ENCODE peak calls at places on chromosomes 13 and 19, in five cellular contexts. D, C, Y, I and A are unnamed samples.
A peak's percentile ranks its signal among the peaks of the same experiment; 100 is the strongest.

GRCh38 chr13:87536499-87536898 is 134.7 kb upstream of the SLITRK5 start:
- DNase-seq in D (no peak), C (no peak), Y (no peak), I (peak; percentile 64), A (no peak)

GRCh38 chr19:7924241-7924640 is 1.7 kb downstream of the CTXN1 start:
- DNase-seq in D (no peak), C (no peak), Y (no peak), I (no peak), A (no peak)

GRCh38 chr13:106232680-106233079 is 302.8 kb downstream of the EFNB2 start:
- DNase-seq in D (no peak), C (no peak), Y (no peak), I (no peak), A (no peak)

GRCh38 chr19:7874080-7874856 is at the start of gene PRR36:
- DNase-seq in D (no peak), C (no peak), Y (peak; percentile 79), I (no peak), A (no peak)

GRCh38 chr19:33405491-33406461 is 32.3 kb downstream of the CEBPG start:
- DNase-seq in D (no peak), C (no peak), Y (no peak), I (no peak), A (no peak)

GRCh38 chr13:35818577-35819165 is 312.5 kb downstream of the DCLK1 start:
- DNase-seq in D (peak; percentile 60), C (no peak), Y (peak; percentile 20), I (peak; percentile 30), A (peak; percentile 13)

GRCh38 chr13:29577135-29578051 is 18.1 kb downstream of the SLC7A1 start:
- DNase-seq in D (peak; percentile 38), C (no peak), Y (no peak), I (no peak), A (no peak)

GRCh38 chr13:113009743-113010509 is 40.9 kb downstream of the MCF2L start:
- DNase-seq in D (no peak), C (no peak), Y (no peak), I (no peak), A (no peak)

GRCh38 chr19:16216744-16217670 is 19.3 kb downstream of the AP1M1 start:
- DNase-seq in D (no peak), C (no peak), Y (no peak), I (no peak), A (no peak)

GRCh38 chr19:55527197-55528029 is 9.5 kb downstream of the SBK2 start:
- DNase-seq in D (no peak), C (no peak), Y (no peak), I (no peak), A (no peak)

GRCh38 chr19:15562861-15563260 is 52.2 kb upstream of the CYP4F8 start:
- DNase-seq in D (peak; percentile 4), C (no peak), Y (no peak), I (no peak), A (peak; percentile 26)

GRCh38 chr13:31154939-31155338 is 6.8 kb downstream of the HSPH1 start:
- DNase-seq in D (peak; percentile 65), C (no peak), Y (no peak), I (no peak), A (no peak)

GRCh38 chr13:79246575-79246949 is 159.5 kb downstream of the RBM26 start:
- DNase-seq in D (no peak), C (no peak), Y (no peak), I (no peak), A (no peak)

GRCh38 chr13:79062291-79062690 is 343.8 kb downstream of the RBM26 start:
- DNase-seq in D (no peak), C (no peak), Y (no peak), I (no peak), A (no peak)

GRCh38 chr19:10747271-10747670 is 29.4 kb downstream of the DNM2 start:
- DNase-seq in D (no peak), C (peak; percentile 90), Y (no peak), I (no peak), A (no peak)

GRCh38 chr19:42420055-42420544 is 7.1 kb downstream of the LIPE start:
- DNase-seq in D (peak; percentile 78), C (peak; percentile 69), Y (no peak), I (peak; percentile 28), A (peak; percentile 87)

GRCh38 chr19:36579255-36579654 is 6.2 kb upstream of the ZNF529 start:
- DNase-seq in D (no peak), C (no peak), Y (no peak), I (no peak), A (no peak)

GRCh38 chr13:28603033-28603664 is 55.8 kb upstream of the POMP start:
- DNase-seq in D (peak; percentile 41), C (no peak), Y (no peak), I (no peak), A (no peak)

GRCh38 chr13:110258876-110259631 is 47.9 kb downstream of the COL4A1 start:
- DNase-seq in D (no peak), C (no peak), Y (no peak), I (peak; percentile 54), A (peak; percentile 23)

GRCh38 chr19:40739871-40740703 is 10.2 kb downstream of the ACTMAP start:
- DNase-seq in D (no peak), C (no peak), Y (no peak), I (no peak), A (no peak)

GRCh38 chr13:110539894-110540293 is 21.6 kb downstream of the RAB20 start:
- DNase-seq in D (no peak), C (no peak), Y (no peak), I (no peak), A (no peak)

GRCh38 chr13:66071018-66071417 is 1159.1 kb downstream of the PCDH9 start:
- DNase-seq in D (no peak), C (no peak), Y (no peak), I (no peak), A (no peak)

GRCh38 chr19:5397804-5398692 is 57.2 kb upstream of the ZNRF4 start:
- DNase-seq in D (no peak), C (no peak), Y (peak; percentile 81), I (no peak), A (no peak)

GRCh38 chr13:91400094-91400462 is 1.7 kb downstream of the GPC5 start:
- DNase-seq in D (no peak), C (no peak), Y (no peak), I (no peak), A (no peak)

GRCh38 chr13:23651439-23651838 is 81.2 kb downstream of the TNFRSF19 start:
- DNase-seq in D (no peak), C (no peak), Y (no peak), I (no peak), A (no peak)

GRCh38 chr13:50664961-50665360 is 178.5 kb downstream of the DLEU7 start:
- DNase-seq in D (no peak), C (no peak), Y (no peak), I (no peak), A (no peak)

GRCh38 chr19:55452381-55453325 is 8.8 kb downstream of the ISOC2 start:
- DNase-seq in D (peak; percentile 79), C (peak; percentile 63), Y (peak; percentile 92), I (peak; percentile 73), A (peak; percentile 40)

GRCh38 chr19:10808937-10809655 is 26.9 kb downstream of the TMED1 start:
- DNase-seq in D (peak; percentile 21), C (no peak), Y (no peak), I (peak; percentile 56), A (peak; percentile 72)

GRCh38 chr19:16319466-16319865 is 5.2 kb upstream of the KLF2 start:
- DNase-seq in D (peak; percentile 49), C (no peak), Y (no peak), I (peak; percentile 59), A (no peak)

GRCh38 chr13:26310470-26310869 is 56.5 kb downstream of the CDK8 start:
- DNase-seq in D (no peak), C (no peak), Y (no peak), I (no peak), A (no peak)

GRCh38 chr19:13742756-13743155 is 21.6 kb upstream of the MRI1 start:
- DNase-seq in D (peak; percentile 63), C (no peak), Y (no peak), I (peak; percentile 16), A (peak; percentile 25)

GRCh38 chr13:21075303-21076264 is 14.2 kb upstream of the LATS2 start:
- DNase-seq in D (no peak), C (no peak), Y (no peak), I (peak; percentile 42), A (no peak)

DNA sequence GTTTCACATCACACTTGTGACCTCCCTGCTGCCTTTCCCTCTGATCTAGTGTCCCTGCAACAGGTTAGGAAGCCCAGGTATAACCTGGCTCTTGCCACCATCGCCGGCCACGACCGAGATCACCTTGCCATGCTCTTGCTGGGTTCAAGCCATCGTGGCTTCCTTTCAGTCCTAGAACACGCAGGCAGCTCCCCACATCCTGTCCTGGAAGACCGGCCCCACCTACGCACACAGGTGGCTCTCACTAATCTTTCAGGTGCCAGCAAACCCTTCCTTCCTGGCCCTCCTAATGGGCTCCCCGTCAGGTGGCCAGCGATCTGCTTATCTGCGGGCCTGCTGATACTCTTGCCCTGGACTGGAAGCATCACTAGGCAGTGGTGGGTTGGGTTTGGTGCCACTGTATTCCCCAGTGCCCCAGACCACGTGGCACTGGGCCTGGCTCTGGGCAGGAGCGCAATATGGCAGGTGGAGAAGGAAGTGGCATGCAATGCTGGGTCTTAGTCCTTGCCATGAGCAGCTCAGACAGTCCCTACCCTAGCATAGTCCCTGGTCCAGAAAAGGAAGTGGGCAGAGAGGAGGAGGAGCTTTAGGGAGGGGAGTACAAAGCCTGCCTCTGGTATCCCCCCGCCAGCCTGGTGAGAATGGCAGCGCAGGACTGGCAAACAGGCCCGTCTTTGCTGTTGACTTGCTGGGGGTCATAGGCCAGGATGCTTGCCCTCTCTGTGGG is 11.8 kb downstream of the PPP1R37 start:
- DNase-seq in D (no peak), C (no peak), Y (no peak), I (no peak), A (peak; percentile 27)
- H3K4me3 ChIP-seq in D (no peak overlapping the region), C (no peak overlapping the region), Y (no peak overlapping the region), I (no peak overlapping the region), A (no peak overlapping the region)

GRCh38 chr19:18834644-18834984 is 2.9 kb downstream of the UPF1 start:
- DNase-seq in D (no peak), C (no peak), Y (no peak), I (no peak), A (no peak)
- H3K9ac ChIP-seq in D (no peak overlapping the region), C (no peak overlapping the region), Y (no peak overlapping the region), I (no peak overlapping the region), A (no peak overlapping the region)

DNA sequence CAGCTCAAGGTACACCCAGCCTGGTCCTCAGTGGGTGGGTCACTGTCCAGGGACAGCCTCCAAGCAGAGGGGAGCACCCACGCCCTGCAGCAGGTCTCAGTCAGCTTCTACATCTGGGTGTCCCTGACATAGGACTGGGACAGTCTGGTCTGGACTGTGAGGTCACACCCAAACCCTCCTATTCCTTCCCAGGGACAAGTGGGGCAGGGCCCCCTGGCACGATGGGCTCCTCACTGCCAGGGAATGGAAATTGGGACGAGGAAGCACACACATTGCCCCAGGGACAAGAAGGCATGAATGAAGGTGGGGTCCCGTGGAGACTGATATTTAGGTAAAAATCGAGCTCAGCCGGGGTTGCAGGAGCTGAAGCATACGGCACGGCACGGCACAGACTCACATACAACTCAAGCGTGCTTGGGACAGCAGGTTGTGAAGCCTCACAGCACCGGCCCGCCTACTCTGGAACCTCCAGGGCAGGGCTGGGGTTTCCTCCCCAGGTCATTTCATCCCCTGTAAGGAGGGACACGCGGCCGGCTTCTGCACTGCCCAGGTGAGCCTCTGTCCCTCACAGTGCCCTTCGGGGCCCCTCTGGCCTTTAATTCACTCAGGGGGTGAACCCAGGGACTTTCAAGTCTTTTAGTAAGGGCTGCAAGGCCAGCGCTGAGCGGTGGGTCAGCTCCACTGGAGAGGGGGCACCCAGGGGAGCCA is 3.5 kb downstream of the PNMA8B start:
- DNase-seq in D (no peak), C (no peak), Y (no peak), I (no peak), A (no peak)
- H3K4me3 ChIP-seq in D (no peak overlapping the region), C (no peak overlapping the region), Y (no peak overlapping the region), I (no peak overlapping the region), A (no peak overlapping the region)

GRCh38 chr19:48468806-48469055 is 438 bp upstream of the CYTH2 start:
- DNase-seq in D (no peak), C (no peak), Y (no peak), I (no peak), A (no peak)
- H3K9ac ChIP-seq in D (peak overlapping the region; percentile 79), C (no peak overlapping the region), Y (no peak overlapping the region), I (peak overlapping the region; percentile 44), A (peak overlapping the region; percentile 74)